ENCODE peak calls at places on chromosomes 11 and 22, in ten cellular contexts. V is DMS153; A is stimulated activated CD8-positive, alpha-beta memory T cell treated with anti-CD3 and anti-CD28 coated beads, Interleukin-15, amount 100 ng/mL, for 4 hours; Q is sigmoid colon; Z is GM23248; X is stimulated activated CD4-positive, alpha-beta T cell treated with anti-CD3 and anti-CD28 coated beads, Interleukin-12 subunit alpha, Interleukin-12 subunit beta, amount 100 ng/mL, for 4 hours; Y is AG10803; K is NCI-H1105; J is hepatocyte; D is esophagus muscularis mucosa. P is an unnamed sample.
A peak's percentile ranks its signal among the peaks of the same experiment; 100 is the strongest.

GRCh38 chr11:74720596-74721478 is 10.4 kb downstream of the CHRDL2 start:
- DNase-seq in K (no peak), X (no peak), V (no peak), J (peak; percentile 33), A (no peak), Q (peak; percentile 97), Y (peak; percentile 26), Z (no peak), D (peak; percentile 96), P (no peak)

GRCh38 chr11:47236482-47236881 is 12.1 kb downstream of the ACP2 start:
- DNase-seq in V (no peak), X (no peak), Z (peak; percentile 63), Y (peak; percentile 28), K (no peak), Q (no peak), A (no peak), J (no peak), D (no peak), P (no peak)

GRCh38 chr11:88555829-88556202 is 218.3 kb upstream of the CTSC start:
- DNase-seq in Y (peak; percentile 90), V (no peak), D (no peak), K (no peak), A (no peak), Z (peak; percentile 76), J (no peak), X (no peak), Q (no peak), P (no peak)

GRCh38 chr11:123357353-123357989 is 72.6 kb upstream of the GRAMD1B start:
- DNase-seq in A (no peak), Q (no peak), Z (no peak), D (no peak), Y (no peak), V (no peak), K (no peak), J (no peak), X (no peak), P (no peak)

GRCh38 chr11:22079133-22079847 is 113.6 kb upstream of the ANO5 start:
- DNase-seq in J (peak; percentile 5), A (no peak), D (no peak), X (no peak), Y (no peak), Q (no peak), V (no peak), Z (no peak), K (no peak), P (peak; percentile 19)

GRCh38 chr11:46299425-46300067 is 22.1 kb downstream of the CREB3L1 start:
- DNase-seq in Y (no peak), A (no peak), Z (peak; percentile 66), X (no peak), J (no peak), K (no peak), V (no peak), D (no peak), Q (no peak), P (no peak)

GRCh38 chr11:121349790-121350189 is 57.2 kb downstream of the SC5D start:
- DNase-seq in J (no peak), X (no peak), V (no peak), K (no peak), Z (no peak), Y (no peak), Q (no peak), A (no peak), D (no peak), P (no peak)

GRCh38 chr22:22810018-22810427 is 77.6 kb upstream of the IGLL5 start:
- DNase-seq in D (peak; percentile 88), V (no peak), X (peak; percentile 60), Q (no peak), Z (no peak), Y (peak; percentile 34), K (peak; percentile 42), J (peak; percentile 77), A (no peak), P (peak; percentile 36)

GRCh38 chr11:76768091-76769047 is 14.8 kb upstream of the TSKU start:
- DNase-seq in Q (peak; percentile 83), Y (peak; percentile 45), V (no peak), K (peak; percentile 51), A (no peak), X (no peak), J (no peak), Z (peak; percentile 36), D (no peak), P (peak; percentile 92)

GRCh38 chr11:1048375-1049070 is 12.0 kb upstream of the MUC6 start:
- DNase-seq in D (no peak), Y (no peak), Q (no peak), X (no peak), A (no peak), V (no peak), J (no peak), Z (no peak), K (no peak), P (no peak)

GRCh38 chr11:87213444-87213843 is 175.7 kb downstream of the TMEM135 start:
- DNase-seq in Q (no peak), X (no peak), A (no peak), D (no peak), Z (no peak), Y (no peak), V (no peak), K (no peak), J (no peak), P (no peak)

GRCh38 chr11:3215346-3216026 is 3.1 kb downstream of the MRGPRG start:
- DNase-seq in K (no peak), Q (peak; percentile 52), V (no peak), D (no peak), X (no peak), Z (no peak), A (no peak), Y (no peak), J (no peak), P (peak; percentile 9)

GRCh38 chr11:78460468-78460867 is 42.8 kb upstream of the GAB2 start:
- DNase-seq in X (no peak), A (no peak), Y (peak; percentile 15), J (no peak), V (no peak), Q (no peak), Z (peak; percentile 48), K (no peak), D (no peak), P (no peak)

GRCh38 chr22:42553475-42554361 is at the start of gene SERHL2:
- DNase-seq in A (peak; percentile 57), J (peak; percentile 96), Z (peak; percentile 93), X (peak; percentile 82), V (peak; percentile 48), K (peak; percentile 20), D (peak; percentile 95), Y (peak; percentile 83), Q (peak; percentile 95), P (peak; percentile 86)

GRCh38 chr11:113681711-113682410 is 24.2 kb downstream of the TMPRSS5 start:
- DNase-seq in A (no peak), Y (no peak), K (peak; percentile 14), X (no peak), J (peak; percentile 40), Q (no peak), V (no peak), D (no peak), Z (no peak), P (no peak)

GRCh38 chr11:32947985-32948384 is 55.4 kb downstream of the QSER1 start:
- DNase-seq in Z (no peak), D (no peak), Y (no peak), J (no peak), X (no peak), V (no peak), Q (no peak), K (no peak), A (no peak), P (peak; percentile 7)

GRCh38 chr11:41245184-41245583 is 214.3 kb downstream of the LRRC4C start:
- DNase-seq in Y (no peak), J (no peak), Q (peak; percentile 62), V (no peak), X (no peak), Z (no peak), K (no peak), D (no peak), A (no peak), P (no peak)

GRCh38 chr22:46528121-46528610 is 9.3 kb downstream of the CELSR1 start:
- DNase-seq in J (peak; percentile 82), V (peak; percentile 71), Y (peak; percentile 39), Q (no peak), Z (no peak), A (no peak), X (no peak), D (no peak), K (no peak), P (no peak)

GRCh38 chr11:96151501-96151900 is 191.5 kb downstream of the MAML2 start:
- DNase-seq in Z (no peak), J (no peak), K (no peak), Y (peak; percentile 53), Q (no peak), V (no peak), A (no peak), D (no peak), X (no peak), P (no peak)

GRCh38 chr22:49531533-49531895 is 296.2 kb downstream of the BRD1 start:
- DNase-seq in V (no peak), J (no peak), Z (no peak), Y (no peak), A (no peak), X (no peak), D (no peak), Q (no peak), K (no peak), P (no peak)